ENCODE peak calls at places on chromosomes 11 and 22, in seven cellular contexts. One of them, this sample, is unnamed.

GRCh38 chr11:63019506-63019905 is 3.9 kb upstream of the SLC22A8 start:
- DNase-seq in stomach: no peak
- DNase-seq in H1: no peak
- DNase-seq in A549: no peak
- DNase-seq in suprapubic skin: no peak
- DNase-seq in ovary: no peak
- DNase-seq in transverse colon: no peak
- DNase-seq in this sample: no peak

GRCh38 chr11:67998150-67999045 is 5.5 kb downstream of the UNC93B1 start:
- DNase-seq in suprapubic skin: no peak
- DNase-seq in stomach: no peak
- DNase-seq in A549: no peak
- DNase-seq in transverse colon: peak
- DNase-seq in H1: no peak
- DNase-seq in ovary: no peak
- DNase-seq in this sample: no peak

GRCh38 chr11:2884424-2884815 is 1.2 kb downstream of the CDKN1C start:
- DNase-seq in A549: no peak
- DNase-seq in H1: no peak
- DNase-seq in transverse colon: peak
- DNase-seq in ovary: peak
- DNase-seq in stomach: peak
- DNase-seq in suprapubic skin: no peak
- DNase-seq in this sample: no peak

GRCh38 chr11:118054712-118055640 is 21.9 kb upstream of the TMPRSS4 start:
- DNase-seq in transverse colon: peak
- DNase-seq in A549: no peak
- DNase-seq in ovary: no peak
- DNase-seq in H1: no peak
- DNase-seq in stomach: peak
- DNase-seq in suprapubic skin: peak
- DNase-seq in this sample: no peak

GRCh38 chr22:45876136-45877035 is 100.6 kb downstream of the WNT7B start:
- DNase-seq in H1: no peak
- DNase-seq in A549: no peak
- DNase-seq in ovary: peak
- DNase-seq in transverse colon: peak
- DNase-seq in suprapubic skin: peak
- DNase-seq in stomach: peak
- DNase-seq in this sample: peak

GRCh38 chr11:112166561-112166960 is 611 bp upstream of the TEX12 start:
- DNase-seq in A549: no peak
- DNase-seq in suprapubic skin: no peak
- DNase-seq in H1: no peak
- DNase-seq in ovary: no peak
- DNase-seq in stomach: no peak
- DNase-seq in transverse colon: peak
- DNase-seq in this sample: no peak

GRCh38 chr22:36911887-36912661 is 1.4 kb upstream of the CSF2RB start:
- DNase-seq in ovary: no peak
- DNase-seq in stomach: no peak
- DNase-seq in A549: no peak
- DNase-seq in transverse colon: no peak
- DNase-seq in H1: no peak
- DNase-seq in suprapubic skin: no peak
- DNase-seq in this sample: no peak

GRCh38 chr22:41285441-41285819 is 557 bp downstream of the RANGAP1 start:
- DNase-seq in transverse colon: peak
- DNase-seq in A549: no peak
- DNase-seq in stomach: peak
- DNase-seq in ovary: peak
- DNase-seq in suprapubic skin: no peak
- DNase-seq in H1: no peak
- DNase-seq in this sample: no peak

GRCh38 chr22:46582281-46582811 is 37.8 kb upstream of the GRAMD4 start:
- DNase-seq in suprapubic skin: no peak
- DNase-seq in A549: no peak
- DNase-seq in transverse colon: peak
- DNase-seq in stomach: peak
- DNase-seq in ovary: no peak
- DNase-seq in H1: no peak
- DNase-seq in this sample: no peak

GRCh38 chr11:119207607-119208006 is 1.5 kb downstream of the CBL start:
- DNase-seq in ovary: no peak
- DNase-seq in suprapubic skin: no peak
- DNase-seq in A549: no peak
- DNase-seq in H1: no peak
- DNase-seq in transverse colon: no peak
- DNase-seq in stomach: no peak
- DNase-seq in this sample: no peak

GRCh38 chr22:49959782-49960158 is 802 bp upstream of the PIM3 start:
- DNase-seq in stomach: peak
- DNase-seq in H1: no peak
- DNase-seq in suprapubic skin: no peak
- DNase-seq in ovary: peak
- DNase-seq in A549: no peak
- DNase-seq in transverse colon: peak
- DNase-seq in this sample: no peak

GRCh38 chr11:132848336-132848735 is 684.0 kb downstream of the OPCML start:
- DNase-seq in suprapubic skin: no peak
- DNase-seq in transverse colon: no peak
- DNase-seq in A549: no peak
- DNase-seq in ovary: no peak
- DNase-seq in stomach: no peak
- DNase-seq in H1: no peak
- DNase-seq in this sample: no peak

GRCh38 chr11:110000045-110000502 is 93.1 kb upstream of the ZC3H12C start:
- DNase-seq in H1: no peak
- DNase-seq in suprapubic skin: no peak
- DNase-seq in transverse colon: no peak
- DNase-seq in A549: peak
- DNase-seq in ovary: no peak
- DNase-seq in stomach: no peak
- DNase-seq in this sample: no peak

GRCh38 chr11:112279901-112280267 is 19.2 kb upstream of the PLET1 start:
- DNase-seq in suprapubic skin: peak
- DNase-seq in transverse colon: peak
- DNase-seq in A549: peak
- DNase-seq in ovary: peak
- DNase-seq in stomach: peak
- DNase-seq in H1: no peak
- DNase-seq in this sample: peak

GRCh38 chr11:9438611-9439010 is 22.2 kb upstream of the ZNF143 start:
- DNase-seq in suprapubic skin: no peak
- DNase-seq in A549: no peak
- DNase-seq in ovary: no peak
- DNase-seq in H1: no peak
- DNase-seq in stomach: no peak
- DNase-seq in transverse colon: no peak
- DNase-seq in this sample: no peak

GRCh38 chr11:64251986-64252837 is 882 bp downstream of the PLCB3 start:
- DNase-seq in transverse colon: peak
- DNase-seq in stomach: peak
- DNase-seq in H1: no peak
- DNase-seq in suprapubic skin: no peak
- DNase-seq in A549: peak
- DNase-seq in ovary: peak
- DNase-seq in this sample: no peak

GRCh38 chr22:25482868-25483639 is 81.4 kb upstream of the GRK3 start:
- DNase-seq in stomach: peak
- DNase-seq in H1: no peak
- DNase-seq in ovary: no peak
- DNase-seq in transverse colon: no peak
- DNase-seq in A549: no peak
- DNase-seq in suprapubic skin: peak
- DNase-seq in this sample: no peak

GRCh38 chr11:95147364-95147905 is 57.8 kb downstream of the ENDOD1 start:
- DNase-seq in suprapubic skin: no peak
- DNase-seq in stomach: no peak
- DNase-seq in transverse colon: no peak
- DNase-seq in H1: no peak
- DNase-seq in A549: peak
- DNase-seq in ovary: peak
- DNase-seq in this sample: no peak

DNA sequence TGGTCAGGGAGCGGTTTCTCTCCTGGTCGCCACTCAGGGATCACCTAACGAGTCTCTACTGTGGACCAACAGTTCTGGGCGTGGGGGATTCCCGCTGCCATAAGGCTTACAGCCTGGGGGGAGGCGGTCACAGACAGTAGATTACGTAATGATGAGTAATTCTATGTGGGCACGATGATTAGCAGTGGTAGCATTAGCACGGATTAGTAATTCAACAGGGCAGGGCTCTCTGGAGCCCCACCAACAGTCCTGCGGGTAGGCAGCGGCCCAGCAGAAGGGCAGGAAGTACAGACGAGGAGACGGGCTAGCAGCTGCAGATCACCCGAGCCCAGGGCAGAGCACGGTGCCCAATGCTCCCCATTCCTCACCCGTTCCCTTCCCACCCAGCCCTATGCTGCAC is 3.6 kb downstream of the SHISAL1 start:
- DNase-seq in A549: peak
- DNase-seq in suprapubic skin: no peak
- DNase-seq in ovary: peak
- DNase-seq in transverse colon: peak
- DNase-seq in H1: no peak
- DNase-seq in stomach: no peak
- DNase-seq in this sample: peak
- TF ChIP-seq POLR2A in A549: no peak
- TF ChIP-seq POLR2A in suprapubic skin: no peak
- TF ChIP-seq POLR2A in ovary: no peak
- TF ChIP-seq POLR2A in transverse colon: no peak
- TF ChIP-seq POLR2A in H1: no peak
- TF ChIP-seq POLR2A in stomach: no peak
- TF ChIP-seq POLR2A in this sample: no peak

GRCh38 chr11:131811380-131811779 is 441.0 kb downstream of the NTM start:
- DNase-seq in suprapubic skin: no peak
- DNase-seq in ovary: no peak
- DNase-seq in A549: no peak
- DNase-seq in stomach: no peak
- DNase-seq in transverse colon: no peak
- DNase-seq in H1: no peak
- DNase-seq in this sample: no peak
- TF ChIP-seq EP300 in suprapubic skin: no peak
- TF ChIP-seq EP300 in ovary: no peak
- TF ChIP-seq EP300 in A549: no peak
- TF ChIP-seq EP300 in stomach: no peak
- TF ChIP-seq EP300 in transverse colon: no peak
- TF ChIP-seq EP300 in H1: no peak
- TF ChIP-seq EP300 in this sample: no peak

DNA sequence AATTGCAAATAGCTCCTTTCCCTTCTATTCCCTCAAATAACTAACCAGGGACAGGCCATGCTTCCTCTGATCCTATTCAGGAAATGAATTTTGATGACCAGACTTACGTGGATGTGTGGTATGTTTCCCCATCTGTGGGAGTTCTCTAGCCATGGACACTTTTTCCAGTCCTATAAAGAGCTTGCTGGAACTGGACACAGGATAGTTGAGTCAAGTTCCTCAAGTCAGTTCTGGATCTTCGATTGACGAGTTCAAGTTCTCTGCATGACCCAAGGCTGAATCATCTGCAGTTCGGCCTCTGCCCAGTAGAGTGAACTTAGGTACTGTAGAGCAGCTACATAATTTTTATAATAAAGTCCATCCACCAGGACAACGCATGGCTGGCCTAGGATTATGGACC is 52.7 kb upstream of the CCND1 start:
- DNase-seq in ovary: no peak
- DNase-seq in A549: peak
- DNase-seq in stomach: no peak
- DNase-seq in H1: no peak
- DNase-seq in transverse colon: no peak
- DNase-seq in suprapubic skin: peak
- DNase-seq in this sample: no peak
- TF ChIP-seq CTCF in ovary: no peak
- TF ChIP-seq CTCF in A549: no peak
- TF ChIP-seq CTCF in stomach: no peak
- TF ChIP-seq CTCF in H1: no peak
- TF ChIP-seq CTCF in transverse colon: no peak
- TF ChIP-seq CTCF in suprapubic skin: no peak
- TF ChIP-seq CTCF in this sample: no peak

GRCh38 chr11:107044503-107044902 is 26.2 kb upstream of the GUCY1A2 start:
- DNase-seq in H1: no peak
- DNase-seq in transverse colon: no peak
- DNase-seq in ovary: no peak
- DNase-seq in A549: no peak
- DNase-seq in suprapubic skin: no peak
- DNase-seq in stomach: no peak
- DNase-seq in this sample: no peak
- TF ChIP-seq POLR2A in H1: no peak
- TF ChIP-seq POLR2A in transverse colon: no peak
- TF ChIP-seq POLR2A in ovary: no peak
- TF ChIP-seq POLR2A in A549: no peak
- TF ChIP-seq POLR2A in suprapubic skin: no peak
- TF ChIP-seq POLR2A in stomach: no peak
- TF ChIP-seq POLR2A in this sample: no peak

DNA sequence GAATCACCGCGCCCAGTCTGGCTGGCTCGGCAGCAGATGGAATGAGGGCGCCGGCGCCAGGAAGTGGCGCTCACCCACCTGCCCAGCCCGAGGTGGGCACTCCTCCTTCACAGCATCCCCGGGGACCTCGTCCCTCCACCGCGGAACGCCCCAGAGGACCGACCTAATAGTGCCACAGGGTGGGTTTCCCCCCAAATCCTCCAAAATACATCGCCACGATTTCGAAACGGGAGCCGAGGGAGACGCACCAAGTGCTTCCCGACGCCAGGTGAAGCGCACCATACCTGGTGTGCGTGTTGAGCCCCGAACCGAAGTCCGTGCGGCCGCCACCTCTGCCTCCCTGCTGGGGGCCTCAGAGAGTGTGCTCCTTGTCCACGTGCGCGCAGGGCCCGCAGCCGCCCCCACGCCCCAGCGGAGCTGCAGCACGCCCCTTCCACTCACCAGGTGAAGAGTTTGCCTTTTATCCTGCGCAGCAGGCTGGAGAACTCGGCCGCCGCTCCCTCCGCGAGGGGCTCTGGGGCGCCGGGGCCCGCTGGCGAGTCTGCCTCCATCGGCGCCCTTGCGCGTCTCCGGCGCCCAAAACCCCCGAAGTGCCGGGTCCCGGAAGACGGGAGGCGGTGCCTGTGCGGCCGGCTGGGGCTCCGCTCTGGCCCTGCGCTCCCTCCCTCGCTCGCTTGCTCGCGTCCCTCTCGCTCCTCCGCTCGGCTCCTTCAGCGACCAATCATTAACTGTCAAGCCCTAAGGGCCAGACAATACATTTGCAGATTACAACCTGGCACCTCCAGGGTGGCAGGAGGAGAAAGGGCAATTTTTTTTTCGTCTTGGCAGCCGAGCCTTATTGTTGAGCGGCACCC is at the start of gene SLC35F2:
- DNase-seq in stomach: peak
- DNase-seq in H1: peak
- DNase-seq in transverse colon: peak
- DNase-seq in A549: peak
- DNase-seq in ovary: peak
- DNase-seq in suprapubic skin: no peak
- DNase-seq in this sample: no peak
- TF ChIP-seq EP300 in stomach: no peak
- TF ChIP-seq EP300 in H1: no peak
- TF ChIP-seq EP300 in transverse colon: no peak
- TF ChIP-seq EP300 in A549: no peak
- TF ChIP-seq EP300 in ovary: no peak
- TF ChIP-seq EP300 in suprapubic skin: no peak
- TF ChIP-seq EP300 in this sample: peak

This sample was measured in tibial nerve.